ENCODE peak calls at places on chromosomes 5 and 9, in ten cellular contexts. P is left ventricle myocardium inferior, Q is astrocyte of the spinal cord, F is ovary, R is astrocyte, D is tibial artery, V is neural crest cell, B is endodermal cell, A is WTC11, M is cardiac fibroblast. K is an unnamed sample.
A peak's percentile ranks its signal among the peaks of the same experiment; 100 is the strongest.

GRCh38 chr5:96432245-96433065 is 593 bp downstream of the PCSK1 start:
- DNase-seq in P (no peak), Q (peak; percentile 61), F (peak; percentile 17), R (peak; percentile 81), D (peak; percentile 62), V (peak; percentile 19), B (peak; percentile 82), A (peak; percentile 55), M (no peak), K (no peak)

GRCh38 chr5:177426566-177427210 is at the start of gene GRK6:
- DNase-seq in P (peak; percentile 32), Q (no peak), F (peak; percentile 63), R (no peak), D (no peak), V (no peak), B (peak; percentile 76), A (peak; percentile 44), M (no peak), K (no peak)

GRCh38 chr5:89080467-89081116 is 197.6 kb upstream of the MEF2C start:
- DNase-seq in P (no peak), Q (no peak), F (no peak), R (no peak), D (no peak), V (no peak), B (no peak), A (no peak), M (no peak), K (no peak)

GRCh38 chr9:84705128-84705527 is 35.6 kb downstream of the NTRK2 start:
- DNase-seq in P (no peak), Q (no peak), F (no peak), R (no peak), D (no peak), V (no peak), B (peak; percentile 61), A (no peak), M (no peak), K (no peak)

GRCh38 chr5:38330207-38330606 is 71.8 kb downstream of the EGFLAM start:
- DNase-seq in P (no peak), Q (peak; percentile 19), F (no peak), R (peak; percentile 34), D (no peak), V (no peak), B (peak; percentile 25), A (no peak), M (no peak), K (no peak)

GRCh38 chr5:169142264-169142970 is 158.5 kb downstream of the SLIT3 start:
- DNase-seq in P (peak; percentile 60), Q (no peak), F (peak; percentile 76), R (peak; percentile 69), D (peak; percentile 89), V (no peak), B (no peak), A (no peak), M (peak; percentile 68), K (no peak)

GRCh38 chr5:123367739-123368138 is 55.5 kb downstream of the CEP120 start:
- DNase-seq in P (no peak), Q (peak; percentile 28), F (no peak), R (peak; percentile 9), D (no peak), V (no peak), B (no peak), A (no peak), M (peak; percentile 48), K (peak; percentile 15)

GRCh38 chr9:82961504-82962125 is 101.3 kb downstream of the RASEF start:
- DNase-seq in P (peak; percentile 41), Q (peak; percentile 74), F (peak; percentile 55), R (peak; percentile 38), D (no peak), V (peak; percentile 74), B (peak; percentile 91), A (peak; percentile 84), M (peak; percentile 80), K (peak; percentile 63)

GRCh38 chr9:87850405-87850804 is 32.3 kb upstream of the SPATA31E1 start:
- DNase-seq in P (no peak), Q (peak; percentile 68), F (no peak), R (peak; percentile 74), D (no peak), V (no peak), B (no peak), A (no peak), M (peak; percentile 49), K (peak; percentile 75)

GRCh38 chr5:31197183-31197582 is 3.7 kb downstream of the CDH6 start:
- DNase-seq in P (no peak), Q (peak; percentile 76), F (no peak), R (peak; percentile 89), D (no peak), V (no peak), B (no peak), A (no peak), M (peak; percentile 64), K (peak; percentile 25)

GRCh38 chr5:142125963-142126362 is 17.4 kb downstream of the NDFIP1 start:
- DNase-seq in P (no peak), Q (no peak), F (no peak), R (no peak), D (no peak), V (no peak), B (no peak), A (no peak), M (no peak), K (no peak)

GRCh38 chr9:91736311-91736710 is 213.7 kb downstream of the ROR2 start:
- DNase-seq in P (no peak), Q (no peak), F (no peak), R (no peak), D (no peak), V (no peak), B (no peak), A (no peak), M (no peak), K (no peak)

GRCh38 chr5:60586307-60586901 is 113.6 kb downstream of the DEPDC1B start:
- DNase-seq in P (no peak), Q (peak; percentile 54), F (no peak), R (peak; percentile 12), D (no peak), V (no peak), B (no peak), A (no peak), M (peak; percentile 58), K (no peak)
- TF ChIP-seq CTCF in P (peak; percentile 67), Q (peak; percentile 36), F (no peak), R (peak; percentile 31), D (peak; percentile 53), V (peak; percentile 66), B (peak; percentile 68), A (no peak), M (peak; percentile 27), K (peak; percentile 55)

GRCh38 chr5:179385892-179386291 is 40.6 kb upstream of the ADAMTS2 start:
- DNase-seq in P (no peak), Q (no peak), F (no peak), R (no peak), D (no peak), V (no peak), B (no peak), A (no peak), M (no peak), K (no peak)

GRCh38 chr5:179380211-179381035 is 35.2 kb upstream of the ADAMTS2 start:
- DNase-seq in P (no peak), Q (no peak), F (no peak), R (no peak), D (no peak), V (no peak), B (peak; percentile 38), A (no peak), M (no peak), K (no peak)

GRCh38 chr5:179381691-179382090 is 36.4 kb upstream of the ADAMTS2 start:
- DNase-seq in P (no peak), Q (no peak), F (no peak), R (no peak), D (no peak), V (no peak), B (no peak), A (no peak), M (no peak), K (no peak)

GRCh38 chr5:179379321-179379890 is 34.1 kb upstream of the ADAMTS2 start:
- DNase-seq in P (no peak), Q (no peak), F (no peak), R (no peak), D (no peak), V (no peak), B (no peak), A (no peak), M (no peak), K (no peak)

GRCh38 chr5:179382486-179382885 is 37.2 kb upstream of the ADAMTS2 start:
- DNase-seq in P (no peak), Q (no peak), F (no peak), R (no peak), D (no peak), V (no peak), B (no peak), A (no peak), M (no peak), K (no peak)
- TF ChIP-seq CTCF in P (no peak), Q (no peak), F (no peak), R (no peak), D (no peak), V (no peak), B (no peak), A (no peak), M (no peak), K (no peak)

GRCh38 chr5:116872986-116873385 is 298.4 kb upstream of the SEMA6A start:
- DNase-seq in P (no peak), Q (no peak), F (no peak), R (no peak), D (no peak), V (no peak), B (no peak), A (no peak), M (peak; percentile 7), K (no peak)
- TF ChIP-seq CTCF in P (no peak), Q (no peak), F (no peak), R (no peak), D (no peak), V (no peak), B (no peak), A (no peak), M (no peak), K (no peak)

DNA sequence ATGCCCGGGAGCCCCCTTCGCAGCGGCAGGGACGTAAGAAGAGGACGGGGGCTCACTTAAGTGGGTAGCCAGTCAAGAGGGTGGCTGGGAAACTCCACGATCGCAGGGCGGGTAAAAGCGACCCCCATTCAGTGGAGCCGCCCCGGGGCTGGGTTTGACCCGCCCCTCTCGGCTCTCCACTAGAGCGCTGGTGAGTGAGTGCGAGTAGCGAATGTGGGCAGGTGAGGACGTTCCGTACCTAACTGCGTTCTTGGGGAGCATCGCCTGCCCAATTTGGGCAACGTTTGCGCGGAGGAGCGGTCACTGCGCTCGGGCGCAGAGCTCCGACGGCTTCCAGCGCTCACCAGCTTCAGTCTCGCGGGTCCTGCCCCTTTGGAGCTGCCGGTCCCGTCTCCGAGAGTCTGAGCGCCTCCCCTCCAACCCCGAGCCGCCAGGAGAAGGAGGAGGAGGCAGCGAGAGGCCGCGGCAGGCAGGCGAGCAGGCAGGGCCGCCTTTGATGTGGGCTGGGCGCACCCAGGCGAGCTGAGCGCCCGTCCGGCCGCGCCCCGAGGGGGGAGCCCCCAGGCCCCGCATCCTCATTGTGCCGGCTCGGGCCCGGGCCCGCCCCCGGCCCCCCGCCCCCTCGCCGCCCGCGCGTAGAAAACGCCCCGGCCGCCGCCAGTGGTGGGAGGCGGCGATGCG is at the start of gene FGF18:
- DNase-seq in P (peak; percentile 62), Q (peak; percentile 70), F (no peak), R (peak; percentile 65), D (peak; percentile 74), V (peak; percentile 60), B (peak; percentile 92), A (peak; percentile 76), M (peak; percentile 50), K (peak; percentile 54)
- TF ChIP-seq CTCF in P (no peak), Q (no peak), F (no peak), R (no peak), D (no peak), V (peak; percentile 46), B (no peak), A (no peak), M (no peak), K (peak; percentile 62)